ENCODE peak calls at places on chromosomes 11 and 22, in five cellular contexts. N, S, B, W and F are unnamed samples.

GRCh38 chr22:35126993-35127392 is 61.0 kb downstream of the ISX start:
- DNase-seq in W (no peak), N (no peak), S (no peak), B (no peak), F (no peak)

GRCh38 chr22:44153705-44154104 is 27.0 kb upstream of the PARVG start:
- DNase-seq in W (no peak), S (no peak), N (no peak), B (no peak), F (no peak)

GRCh38 chr22:39174498-39175120 is 22.1 kb upstream of the CBX7 start:
- DNase-seq in W (peak), N (no peak), S (peak), B (peak), F (peak)

GRCh38 chr11:34067383-34068065 is 16.0 kb downstream of the CAPRIN1 start:
- DNase-seq in S (no peak), N (no peak), W (no peak), B (no peak), F (no peak)

GRCh38 chr11:128341280-128341679 is 246.1 kb downstream of the ETS1 start:
- DNase-seq in N (no peak), B (peak), S (no peak), W (no peak), F (no peak)

GRCh38 chr11:119635041-119635745 is 93.8 kb downstream of the NECTIN1 start:
- DNase-seq in S (no peak), W (no peak), N (no peak), B (no peak), F (no peak)

GRCh38 chr11:95243658-95244057 is 12.7 kb upstream of the SESN3 start:
- DNase-seq in S (no peak), B (no peak), W (no peak), N (no peak), F (no peak)

GRCh38 chr22:41638748-41639147 is 17.7 kb downstream of the XRCC6 start:
- DNase-seq in B (no peak), W (no peak), N (no peak), S (no peak), F (no peak)

GRCh38 chr22:31343235-31344191 is 2.6 kb downstream of the PATZ1 start:
- DNase-seq in B (peak), W (peak), N (peak), S (no peak), F (peak)

GRCh38 chr11:3222003-3222855 is 3.6 kb upstream of the MRGPRG start:
- DNase-seq in S (no peak), B (no peak), N (no peak), W (no peak), F (no peak)

GRCh38 chr22:33666661-33667619 is 253.3 kb downstream of the LARGE1 start:
- DNase-seq in S (no peak), W (no peak), N (no peak), B (no peak), F (peak)

GRCh38 chr11:120511116-120511803 is at the start of gene GRIK4:
- DNase-seq in S (peak), B (peak), W (peak), N (peak), F (peak)

GRCh38 chr11:59186130-59186594 is 14.2 kb downstream of the DTX4 start:
- DNase-seq in W (no peak), B (peak), S (no peak), N (peak), F (no peak)

GRCh38 chr22:21942407-21942895 is 10.2 kb downstream of the PPM1F start:
- DNase-seq in N (no peak), B (peak), S (peak), W (no peak), F (peak)

GRCh38 chr11:16863382-16863781 is 124.9 kb downstream of the C11orf58 start:
- DNase-seq in N (no peak), S (peak), W (no peak), B (no peak), F (no peak)

GRCh38 chr11:28009383-28009782 is 98.6 kb downstream of the KIF18A start:
- DNase-seq in W (no peak), N (no peak), B (peak), S (no peak), F (peak)

GRCh38 chr11:47889714-47890441 is 41.7 kb upstream of the NUP160 start:
- DNase-seq in S (no peak), B (no peak), N (no peak), W (no peak), F (no peak)

GRCh38 chr11:126564588-126564987 is 209.1 kb downstream of the ST3GAL4 start:
- DNase-seq in S (no peak), N (no peak), W (no peak), B (no peak), F (no peak)

GRCh38 chr11:133796043-133796795 is 49.1 kb downstream of the SPATA19 start:
- DNase-seq in S (no peak), N (no peak), W (no peak), B (no peak), F (no peak)

GRCh38 chr11:6855971-6856542 is 6.8 kb upstream of the OR10A2 start:
- DNase-seq in S (peak), N (no peak), W (peak), B (peak), F (peak)

GRCh38 chr11:114134870-114135269 is 75.4 kb downstream of the ZBTB16 start:
- DNase-seq in W (no peak), S (peak), B (peak), N (no peak), F (peak)

GRCh38 chr22:50627914-50628542 is at the start of gene ARSA:
- DNase-seq in N (peak), S (peak), W (peak), B (peak), F (peak)

GRCh38 chr22:44975444-44976262 is 34.2 kb downstream of the PHF21B start:
- DNase-seq in N (peak), B (peak), S (peak), W (peak), F (peak)

GRCh38 chr11:62770778-62771143 is 435 bp upstream of the TAF6L start:
- DNase-seq in W (peak), B (no peak), S (no peak), N (no peak), F (no peak)

GRCh38 chr11:119664063-119664572 is 64.9 kb downstream of the NECTIN1 start:
- DNase-seq in B (no peak), W (no peak), S (no peak), N (peak), F (no peak)

GRCh38 chr11:68033708-68034045 is 3.2 kb downstream of the NDUFS8 start:
- DNase-seq in W (no peak), N (no peak), S (no peak), B (no peak), F (no peak)

GRCh38 chr11:123567466-123567865 is 87.0 kb downstream of the SCN3B start:
- DNase-seq in N (no peak), W (no peak), B (no peak), S (no peak), F (no peak)

GRCh38 chr11:16001899-16002426 is 354.4 kb downstream of the SOX6 start:
- DNase-seq in S (peak), B (peak), W (no peak), N (no peak), F (peak)

GRCh38 chr22:24061124-24061684 is 50.1 kb downstream of the CABIN1 start:
- DNase-seq in S (no peak), B (no peak), W (no peak), N (no peak), F (no peak)

GRCh38 chr22:39530692-39531331 is 1.7 kb downstream of the RPS19BP1 start:
- DNase-seq in S (peak), W (peak), B (peak), N (no peak), F (peak)

GRCh38 chr11:65428578-65429068 is 6.0 kb downstream of the NEAT1 start:
- DNase-seq in N (peak), S (no peak), B (no peak), W (no peak), F (no peak)

GRCh38 chr11:17406818-17407149 is 18.3 kb upstream of the KCNJ11 start:
- DNase-seq in S (no peak), W (no peak), N (peak), B (no peak), F (no peak)

GRCh38 chr22:42317691-42318547 is 47.5 kb upstream of the TCF20 start:
- DNase-seq in W (peak), B (no peak), N (no peak), S (no peak), F (no peak)

GRCh38 chr11:10590516-10590915 is 22.1 kb upstream of the LYVE1 start:
- DNase-seq in B (no peak), N (no peak), S (no peak), W (no peak), F (peak)

GRCh38 chr11:102187416-102188125 is 77.3 kb downstream of the YAP1 start:
- DNase-seq in S (no peak), B (no peak), N (no peak), W (peak), F (peak)

GRCh38 chr11:64148200-64148916 is 17.6 kb downstream of the MACROD1 start:
- DNase-seq in B (peak), W (peak), N (peak), S (peak), F (peak)
- H3K4me3 ChIP-seq in B (no peak), W (peak), N (no peak), S (no peak), F (peak)

GRCh38 chr11:73894725-73895335 is 18.0 kb downstream of the PAAF1 start:
- DNase-seq in S (no peak), W (no peak), N (no peak), B (peak), F (no peak)
- TF ChIP-seq CTCF in S (no peak), W (no peak), N (no peak), B (no peak), F (no peak)

GRCh38 chr11:117792241-117792640 is 4.8 kb downstream of the DSCAML1 start:
- DNase-seq in W (no peak), N (no peak), S (no peak), B (no peak), F (no peak)
- H3K4me3 ChIP-seq in W (no peak), N (no peak), S (no peak), B (no peak), F (no peak)

GRCh38 chr11:64314146-64314804 is 3.1 kb downstream of the TRMT112 start:
- DNase-seq in W (no peak), N (no peak), S (no peak), B (no peak), F (no peak)
- TF ChIP-seq CTCF in W (peak), N (no peak), S (peak), B (peak), F (peak)

GRCh38 chr11:117908959-117909610 is 20.1 kb downstream of the TMPRSS13 start:
- DNase-seq in B (no peak), N (no peak), W (peak), S (no peak), F (no peak)

GRCh38 chr11:117906710-117907109 is 22.5 kb downstream of the TMPRSS13 start:
- DNase-seq in S (no peak), W (no peak), N (no peak), B (no peak), F (no peak)

GRCh38 chr11:117908261-117908895 is 20.8 kb downstream of the TMPRSS13 start:
- DNase-seq in N (no peak), S (no peak), B (no peak), W (no peak), F (no peak)

GRCh38 chr11:117905524-117905923 is 23.7 kb downstream of the TMPRSS13 start:
- DNase-seq in S (no peak), N (no peak), B (no peak), W (no peak), F (no peak)

GRCh38 chr11:117907276-117908110 is 21.7 kb downstream of the TMPRSS13 start:
- DNase-seq in N (peak), B (peak), W (peak), S (peak), F (peak)
- H3K4me3 ChIP-seq in N (no peak), B (no peak), W (peak), S (peak), F (peak)

DNA sequence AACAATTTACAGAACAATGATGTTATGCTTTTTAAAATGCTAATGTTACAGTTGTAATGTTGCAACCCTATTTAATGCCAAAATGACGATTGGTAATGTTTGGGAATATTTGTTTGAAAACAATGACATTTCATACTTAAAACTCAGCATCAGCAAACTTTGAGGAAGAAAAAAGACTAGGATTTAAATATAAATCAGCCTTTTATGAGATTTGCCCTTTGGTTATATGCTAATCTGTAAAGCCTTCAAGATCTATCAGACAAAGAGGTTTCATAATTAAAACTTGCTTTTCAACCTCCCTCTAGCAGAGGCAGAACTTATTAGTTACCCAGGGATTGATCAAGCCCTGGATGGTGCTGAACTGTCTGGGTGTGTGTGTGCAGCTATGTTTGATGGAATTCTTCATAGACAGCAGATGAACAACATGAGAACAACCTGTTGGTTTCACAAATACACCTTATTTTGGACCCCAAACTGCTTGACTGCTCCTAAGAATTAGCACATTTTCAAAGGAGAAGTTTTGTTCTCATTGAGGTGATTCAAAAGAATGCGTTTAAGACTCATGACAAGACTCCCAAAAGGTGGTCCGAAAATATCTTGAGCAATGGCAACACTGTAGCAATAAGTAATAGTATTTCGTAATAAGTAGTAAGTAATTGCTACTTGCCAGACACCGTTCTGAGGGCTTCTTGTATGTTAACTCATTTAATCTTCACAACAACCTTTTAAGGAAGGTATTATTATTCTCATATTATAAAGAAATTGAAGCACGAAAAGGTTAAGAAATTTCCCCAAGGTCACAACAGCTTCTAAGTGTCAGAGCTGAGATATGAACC is 183.8 kb upstream of the SORL1-AS1 start:
- DNase-seq in N (no peak), S (no peak), B (no peak), W (no peak), F (no peak)
- TF ChIP-seq CTCF in N (no peak), S (no peak), B (no peak), W (no peak), F (no peak)

DNA sequence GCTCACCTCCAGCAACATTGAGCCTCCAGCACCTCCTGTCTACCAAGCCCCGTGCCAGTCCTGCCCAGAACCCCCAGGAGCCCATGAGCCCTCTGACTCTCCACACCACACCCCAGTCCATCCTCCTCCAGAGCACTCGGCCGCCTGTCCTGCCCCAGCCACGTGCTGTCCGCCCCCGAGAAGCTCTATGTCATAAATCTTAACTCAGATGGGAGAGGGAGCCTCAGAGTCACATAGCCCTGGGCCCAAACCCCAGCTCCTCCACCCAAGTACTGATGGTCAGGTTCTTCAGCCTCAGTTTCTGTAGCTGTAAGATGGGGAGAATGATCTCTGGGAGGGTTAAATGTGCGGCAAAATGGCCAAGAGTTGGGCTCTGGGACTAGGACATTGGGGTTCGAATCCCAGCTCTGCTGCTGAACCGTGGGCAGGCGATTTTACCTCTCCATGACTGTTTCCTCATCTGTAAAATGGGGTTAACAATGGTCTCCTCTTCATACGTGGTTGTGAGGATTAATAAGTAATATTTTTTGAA is 27.8 kb downstream of the CYTH4 start:
- DNase-seq in S (no peak), N (no peak), B (no peak), W (no peak), F (no peak)
- H3K4me3 ChIP-seq in S (no peak), N (no peak), B (no peak), W (no peak), F (no peak)